ENCODE peak calls at places on chromosomes 5 and 9, in four cellular contexts. A is HCT116, E is HepG2, V is K562. I is an unnamed sample.

GRCh38 chr5:155027993-155028629 is 14.6 kb downstream of the KIF4B start:
- DNase-seq in E (peak; percentile 52), A (peak; percentile 27), V (no peak), I (no peak)

GRCh38 chr5:118578093-118578492 is 410.3 kb downstream of the DTWD2 start:
- DNase-seq in V (no peak), A (no peak), E (no peak), I (no peak)

GRCh38 chr5:17260549-17260948 is 43.1 kb downstream of the BASP1 start:
- DNase-seq in V (no peak), A (no peak), E (no peak), I (no peak)

GRCh38 chr5:139177809-139178581 is 20.2 kb downstream of the SIL1 start:
- DNase-seq in A (no peak), V (no peak), E (no peak), I (no peak)

GRCh38 chr9:122904466-122904822 is 715 bp downstream of the RC3H2 start:
- DNase-seq in V (peak; percentile 11), A (no peak), E (peak; percentile 43), I (no peak)

GRCh38 chr5:134905246-134905996 is 490 bp downstream of the PCBD2 start:
- DNase-seq in A (peak; percentile 56), V (no peak), E (peak; percentile 65), I (peak; percentile 50)

GRCh38 chr9:136409557-136410455 is 608 bp downstream of the ENTR1 start:
- DNase-seq in V (no peak), A (no peak), E (peak; percentile 30), I (no peak)

GRCh38 chr5:1724822-1725602 is 74.6 kb downstream of the MRPL36 start:
- DNase-seq in E (no peak), V (peak; percentile 74), A (no peak), I (no peak)

GRCh38 chr9:113913426-113914195 is 37.5 kb downstream of the ZNF618 start:
- DNase-seq in V (no peak), A (no peak), E (no peak), I (no peak)

GRCh38 chr5:150458819-150459557 is 9.4 kb upstream of the RPS14 start:
- DNase-seq in E (peak; percentile 44), V (peak; percentile 94), A (no peak), I (no peak)

GRCh38 chr5:171840066-171840465 is 54.4 kb downstream of the SMIM23 start:
- DNase-seq in E (no peak), A (no peak), V (peak; percentile 47), I (no peak)

GRCh38 chr5:120682851-120683250 is 218.8 kb downstream of the PRR16 start:
- DNase-seq in E (no peak), A (no peak), V (no peak), I (no peak)

GRCh38 chr9:89674667-89675402 is 70.0 kb downstream of the GADD45G start:
- DNase-seq in V (no peak), A (no peak), E (no peak), I (no peak)

GRCh38 chr5:102863058-102863457 is 108.0 kb downstream of the PAM start:
- DNase-seq in A (no peak), E (no peak), V (no peak), I (no peak)

GRCh38 chr5:145233461-145233860 is 601.7 kb downstream of the PRELID2 start:
- DNase-seq in A (no peak), V (no peak), E (no peak), I (no peak)

GRCh38 chr5:145237843-145238242 is 597.3 kb downstream of the PRELID2 start:
- DNase-seq in V (no peak), A (peak; percentile 69), E (peak; percentile 50), I (peak; percentile 28)

GRCh38 chr5:145236966-145237365 is 598.2 kb downstream of the PRELID2 start:
- DNase-seq in V (no peak), A (no peak), E (no peak), I (no peak)

GRCh38 chr5:145236127-145236526 is 599.0 kb downstream of the PRELID2 start:
- DNase-seq in V (no peak), A (no peak), E (no peak), I (no peak)
- TF ChIP-seq TCF7L2 in V (no peak), A (no peak), E (no peak), I (no peak)

GRCh38 chr5:137938358-137939138 is 49.3 kb downstream of the PKD2L2 start:
- DNase-seq in E (no peak), A (no peak), V (no peak), I (no peak)

GRCh38 chr5:137935190-137935589 is 45.9 kb downstream of the PKD2L2 start:
- DNase-seq in E (no peak), V (no peak), A (no peak), I (no peak)

GRCh38 chr5:137932800-137933199 is 43.5 kb downstream of the PKD2L2 start:
- DNase-seq in V (no peak), E (no peak), A (no peak), I (no peak)

GRCh38 chr5:137935694-137936093 is 46.4 kb downstream of the PKD2L2 start:
- DNase-seq in A (no peak), E (no peak), V (no peak), I (no peak)

DNA sequence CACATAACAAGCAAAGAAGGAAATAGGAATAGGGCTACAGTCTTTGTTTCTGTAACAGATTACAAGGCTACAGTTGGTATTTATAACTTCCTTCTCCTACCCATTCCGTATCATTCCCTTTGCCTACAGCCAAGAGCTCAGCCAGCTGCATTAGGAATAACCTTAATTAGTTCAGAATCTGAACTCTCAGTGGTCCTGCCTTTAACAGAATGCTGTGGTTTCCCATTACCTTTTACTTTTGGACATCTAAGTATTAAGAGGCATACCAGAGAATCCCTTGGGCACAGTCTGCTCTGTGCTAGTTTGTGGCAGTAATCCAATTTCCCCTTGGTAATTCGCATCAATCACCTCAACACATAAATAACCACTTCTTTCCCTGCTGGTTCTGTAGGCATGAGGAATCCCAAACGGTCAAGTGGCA is 44.2 kb downstream of the PKD2L2 start:
- DNase-seq in V (no peak), A (no peak), E (no peak), I (no peak)
- TF ChIP-seq TCF7L2 in V (no peak), A (no peak), E (no peak), I (no peak)

DNA sequence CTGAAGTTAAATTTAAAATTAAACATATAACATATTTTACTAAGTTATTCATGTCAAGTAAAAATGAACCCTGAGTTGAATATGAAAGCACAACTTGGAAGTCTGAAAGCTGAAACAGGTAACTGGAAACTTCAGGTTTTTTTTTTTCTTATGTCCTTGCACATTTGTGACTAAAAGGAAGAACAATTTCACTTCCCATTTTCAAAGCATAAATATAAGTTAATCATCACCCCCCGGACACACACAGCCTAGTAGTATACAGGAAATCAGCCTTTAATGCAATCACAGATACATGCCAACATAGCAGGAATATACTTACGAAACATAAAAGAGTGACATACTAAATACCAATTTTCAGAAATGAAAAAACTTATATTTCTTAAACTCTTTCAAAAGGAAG is 225.9 kb downstream of the RFX3 start:
- DNase-seq in E (no peak), A (no peak), V (no peak), I (no peak)
- TF ChIP-seq TCF7L2 in E (no peak), A (no peak), V (no peak), I (no peak)

GRCh38 chr9:13427587-13427986 is 148.1 kb upstream of the MPDZ start:
- DNase-seq in V (peak; percentile 23), A (no peak), E (peak; percentile 14), I (no peak)
- TF ChIP-seq TCF7L2 in V (no peak), A (no peak), E (no peak), I (no peak)

GRCh38 chr5:10124287-10124686 is 125.4 kb downstream of the ATPSCKMT start:
- DNase-seq in V (no peak), E (no peak), A (no peak), I (no peak)
- TF ChIP-seq TCF7L2 in V (no peak), E (no peak), A (no peak), I (no peak)

GRCh38 chr9:34079181-34079580 is 30.5 kb upstream of the UBAP2 start:
- DNase-seq in V (peak; percentile 29), E (no peak), A (peak; percentile 13), I (peak; percentile 42)
- TF ChIP-seq TCF7L2 in V (no peak), E (no peak), A (no peak), I (no peak)

GRCh38 chr9:131692612-131692976 is 47.3 kb downstream of the RAPGEF1 start:
- DNase-seq in E (no peak), A (no peak), V (no peak), I (no peak)
- TF ChIP-seq TCF7L2 in E (no peak), A (no peak), V (no peak), I (no peak)

GRCh38 chr9:26850995-26851394 is 41.6 kb downstream of the CAAP1 start:
- DNase-seq in A (no peak), V (no peak), E (no peak), I (no peak)

GRCh38 chr9:26856413-26857032 is 36.1 kb downstream of the CAAP1 start:
- DNase-seq in V (peak; percentile 19), A (peak; percentile 56), E (peak; percentile 49), I (peak; percentile 30)
- TF ChIP-seq TCF7L2 in V (no peak), A (no peak), E (no peak), I (no peak)

DNA sequence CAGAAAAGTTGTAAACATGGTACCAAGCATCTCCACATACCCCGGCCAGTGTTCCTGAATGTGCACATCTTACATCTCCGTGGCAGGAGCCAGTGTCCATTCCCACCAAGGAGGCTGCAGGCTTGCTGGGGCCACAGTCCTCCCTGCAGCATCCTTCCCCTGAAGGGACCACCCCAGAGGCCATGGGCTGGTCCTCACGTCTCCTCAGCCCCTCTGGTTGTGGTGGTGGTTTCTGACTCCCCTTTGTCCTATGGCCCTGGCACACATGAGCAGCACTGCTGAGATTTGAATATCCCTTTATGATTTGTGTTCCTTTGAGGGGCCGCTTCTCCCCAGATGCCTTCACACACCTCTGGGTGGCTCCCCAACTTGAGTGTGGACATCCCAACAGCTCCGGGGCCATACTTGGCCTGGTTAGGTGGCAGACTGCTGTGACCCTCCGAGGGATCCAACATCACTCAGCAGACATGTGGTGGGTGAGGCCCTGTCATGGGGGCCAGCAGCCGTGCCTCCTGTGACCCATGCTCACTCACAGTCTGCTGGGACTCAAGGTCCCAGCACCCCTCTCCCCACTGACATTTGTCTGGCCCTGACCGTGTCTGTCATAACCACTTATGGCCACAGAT is 14.3 kb downstream of the PHF2 start:
- DNase-seq in A (no peak), E (no peak), V (no peak), I (no peak)
- TF ChIP-seq TCF7L2 in A (no peak), E (no peak), V (no peak), I (no peak)

I was measured in Panc1.